ENCODE peak calls at places on chromosomes 11 and 22, in seven cellular contexts. O is NCI-H1092; A is GM12878; W is substantia nigra; T is ELR; M is activated CD4-positive, alpha-beta T cell treated with anti-CD3 and anti-CD28 coated beads, Interleukin-2, amount 50 U/mL, for 1 hour; R is astrocyte of the spinal cord. F is an unnamed sample.
A peak's percentile ranks its signal among the peaks of the same experiment; 100 is the strongest.

GRCh38 chr22:38462960-38463784 is 4.7 kb upstream of the KDELR3 start:
- DNase-seq in O (no peak), T (no peak), W (no peak), R (no peak), M (no peak), A (no peak), F (no peak)

GRCh38 chr11:75428301-75428724 is 4.7 kb downstream of the KLHL35 start:
- DNase-seq in W (peak; percentile 44), A (no peak), M (peak; percentile 52), R (peak; percentile 91), T (peak; percentile 64), O (no peak), F (no peak)

GRCh38 chr22:49303781-49304461 is 523.8 kb downstream of the BRD1 start:
- DNase-seq in T (no peak), R (no peak), A (no peak), W (no peak), O (no peak), M (no peak), F (no peak)

GRCh38 chr22:43396321-43396933 is 15.4 kb upstream of the MPPED1 start:
- DNase-seq in M (no peak), T (no peak), A (no peak), W (no peak), O (no peak), R (no peak), F (no peak)

GRCh38 chr22:44462246-44463015 is 35.6 kb downstream of the RTL6 start:
- DNase-seq in R (no peak), A (no peak), W (no peak), O (no peak), M (no peak), T (no peak), F (no peak)

GRCh38 chr11:21704539-21704938 is 488.3 kb upstream of the ANO5 start:
- DNase-seq in R (no peak), T (no peak), M (no peak), A (no peak), O (no peak), W (no peak), F (no peak)

GRCh38 chr11:86741489-86742435 is 58.6 kb upstream of the PRSS23 start:
- DNase-seq in W (no peak), R (peak; percentile 92), A (no peak), T (peak; percentile 95), M (no peak), O (no peak), F (peak; percentile 77)

GRCh38 chr22:43188829-43189545 is 2.1 kb upstream of the TTLL12 start:
- DNase-seq in A (no peak), R (no peak), T (no peak), W (no peak), O (no peak), M (no peak), F (no peak)

GRCh38 chr11:69242583-69242940 is 51.4 kb upstream of the MYEOV start:
- DNase-seq in M (no peak), O (no peak), R (no peak), W (no peak), A (no peak), T (no peak), F (no peak)